ENCODE peak calls at places on chromosomes 2 and 18, in nine cellular contexts. N is upper lobe of right lung, E is astrocyte of the spinal cord, K is choroid plexus epithelial cell, I is adrenal gland, G is GM23248, X is fibroblast of pulmonary artery, H is lower lobe of right lung, R is heart right ventricle. C is an unnamed sample.

GRCh38 chr2:200039847-200040246 is 84.5 kb downstream of the MAIP1 start:
- DNase-seq in G (peak; percentile 87), N (no peak), X (peak; percentile 39), H (no peak), E (peak; percentile 80), R (no peak), K (peak; percentile 82), I (no peak), C (peak; percentile 87)

GRCh38 chr18:7663305-7664023 is 96.3 kb downstream of the PTPRM start:
- DNase-seq in X (no peak), H (no peak), E (no peak), G (no peak), I (no peak), K (no peak), R (no peak), N (no peak), C (no peak)

GRCh38 chr2:26988165-26988879 is 17.9 kb downstream of the MAPRE3 start:
- DNase-seq in X (peak; percentile 80), N (no peak), K (peak; percentile 78), H (no peak), G (peak; percentile 85), I (no peak), E (peak; percentile 59), R (no peak), C (peak; percentile 24)

GRCh38 chr2:207233731-207234130 is 68.0 kb upstream of the KLF7 start:
- DNase-seq in X (no peak), I (no peak), H (no peak), R (no peak), E (peak; percentile 43), K (peak; percentile 72), G (no peak), N (no peak), C (no peak)

GRCh38 chr2:37295469-37296073 is 29.1 kb downstream of the PRKD3 start:
- DNase-seq in E (no peak), G (no peak), X (no peak), I (no peak), R (no peak), N (no peak), K (no peak), H (no peak), C (no peak)

GRCh38 chr2:14634223-14634884 is 1.8 kb downstream of the LRATD1 start:
- DNase-seq in K (peak; percentile 60), G (peak; percentile 92), H (peak; percentile 90), I (peak; percentile 91), R (peak; percentile 71), N (peak; percentile 93), E (peak; percentile 80), X (peak; percentile 44), C (peak; percentile 48)

GRCh38 chr18:75214766-75215515 is 4.3 kb downstream of the TSHZ1 start:
- DNase-seq in G (no peak), X (no peak), N (no peak), H (no peak), E (peak; percentile 8), R (no peak), K (no peak), I (no peak), C (no peak)

GRCh38 chr2:105873721-105874120 is 129.0 kb downstream of the NCK2 start:
- DNase-seq in K (peak; percentile 87), N (no peak), H (no peak), I (no peak), X (peak; percentile 76), G (peak; percentile 73), R (no peak), E (peak; percentile 77), C (peak; percentile 36)

GRCh38 chr2:207122914-207123744 is 42.6 kb downstream of the KLF7 start:
- DNase-seq in K (no peak), G (no peak), N (no peak), E (no peak), I (no peak), R (no peak), H (no peak), X (no peak), C (no peak)

GRCh38 chr18:37314534-37314933 is 251.1 kb downstream of the CELF4 start:
- DNase-seq in E (no peak), R (no peak), I (no peak), H (no peak), K (no peak), X (no peak), N (no peak), G (no peak), C (no peak)

GRCh38 chr2:10876394-10876793 is 35.3 kb upstream of the KCNF1 start:
- DNase-seq in G (peak; percentile 50), I (no peak), H (no peak), X (no peak), R (no peak), K (no peak), N (no peak), E (no peak), C (no peak)

GRCh38 chr2:85734942-85735608 is 18.7 kb upstream of the ATOH8 start:
- DNase-seq in R (no peak), N (no peak), K (no peak), G (peak; percentile 84), H (no peak), X (peak; percentile 58), I (no peak), E (no peak), C (no peak)

GRCh38 chr2:235647836-235648235 is 154.0 kb downstream of the AGAP1 start:
- DNase-seq in K (no peak), X (no peak), H (no peak), E (no peak), N (no peak), G (no peak), R (no peak), I (no peak), C (no peak)

GRCh38 chr2:795245-796041 is 118.2 kb upstream of the TMEM18 start:
- DNase-seq in N (no peak), G (no peak), K (no peak), E (no peak), R (no peak), H (no peak), I (no peak), X (no peak), C (no peak)

GRCh38 chr2:121804997-121805766 is 49.7 kb downstream of the TSN start:
- DNase-seq in R (no peak), X (no peak), I (no peak), G (no peak), N (no peak), E (no peak), K (no peak), H (no peak), C (no peak)

GRCh38 chr2:23900927-23901322 is 26.0 kb downstream of the ATAD2B start:
- DNase-seq in X (peak; percentile 89), E (peak; percentile 84), R (peak; percentile 11), I (peak; percentile 60), H (no peak), N (no peak), K (peak; percentile 90), G (peak; percentile 91), C (peak; percentile 57)

GRCh38 chr18:79118797-79119196 is 49.6 kb downstream of the ATP9B start:
- DNase-seq in X (no peak), N (no peak), G (no peak), I (no peak), E (no peak), K (no peak), H (no peak), R (no peak), C (no peak)

GRCh38 chr2:180571559-180571958 is 408.8 kb upstream of the UBE2E3 start:
- DNase-seq in H (no peak), G (peak; percentile 62), N (no peak), I (no peak), R (no peak), E (peak; percentile 59), K (peak; percentile 76), X (peak; percentile 54), C (peak; percentile 9)

GRCh38 chr2:36456227-36456788 is 100.7 kb downstream of the CRIM1 start:
- DNase-seq in X (peak; percentile 94), G (peak; percentile 59), K (peak; percentile 85), H (peak; percentile 63), I (peak; percentile 55), N (peak; percentile 72), E (peak; percentile 70), R (peak; percentile 86), C (no peak)

GRCh38 chr2:25293958-25294513 is 47.7 kb downstream of the DNMT3A start:
- DNase-seq in R (no peak), I (no peak), H (no peak), N (no peak), E (no peak), X (no peak), K (no peak), G (no peak), C (no peak)
- H3K4me3 ChIP-seq in R (peak overlapping the region; percentile 42), I (no peak overlapping the region), H (no peak overlapping the region), N (no peak overlapping the region), E (no peak overlapping the region), X (no peak overlapping the region), K (no peak overlapping the region), G (no peak overlapping the region), C (no peak overlapping the region)

GRCh38 chr18:36006997-36007396 is 34.5 kb downstream of the RMP24 start:
- DNase-seq in X (no peak), G (no peak), E (no peak), R (no peak), H (no peak), N (no peak), K (no peak), I (no peak), C (no peak)
- H3K4me3 ChIP-seq in X (no peak overlapping the region), G (no peak overlapping the region), E (no peak overlapping the region), R (no peak overlapping the region), H (no peak overlapping the region), N (no peak overlapping the region), K (no peak overlapping the region), I (no peak overlapping the region), C (no peak overlapping the region)

GRCh38 chr18:12307251-12307736 is 747 bp upstream of the TUBB6 start:
- DNase-seq in X (peak; percentile 78), R (peak; percentile 64), K (peak; percentile 82), H (no peak), E (peak; percentile 78), I (peak; percentile 32), N (no peak), G (peak; percentile 89), C (peak; percentile 43)
- H3K4me3 ChIP-seq in X (peak overlapping the region; percentile 55), R (peak overlapping the region; percentile 94), K (peak overlapping the region; percentile 81), H (peak overlapping the region; percentile 71), E (peak overlapping the region; percentile 61), I (peak overlapping the region; percentile 80), N (peak overlapping the region; percentile 76), G (peak overlapping the region; percentile 86), C (peak overlapping the region; percentile 73)

GRCh38 chr18:23114911-23115310 is 20.4 kb upstream of the CABLES1 start:
- DNase-seq in I (no peak), G (peak; percentile 16), X (peak; percentile 64), E (peak; percentile 44), K (peak; percentile 79), H (no peak), R (no peak), N (peak; percentile 32), C (no peak)

GRCh38 chr18:23113576-23113975 is 21.7 kb upstream of the CABLES1 start:
- DNase-seq in G (no peak), N (peak; percentile 26), E (no peak), H (no peak), X (no peak), K (no peak), I (no peak), R (no peak), C (no peak)

GRCh38 chr18:23114171-23114881 is 21.0 kb upstream of the CABLES1 start:
- DNase-seq in K (no peak), I (no peak), E (peak; percentile 48), N (peak; percentile 67), X (peak; percentile 34), H (peak; percentile 57), R (no peak), G (peak; percentile 62), C (no peak)

GRCh38 chr18:23121133-23121532 is 14.2 kb upstream of the CABLES1 start:
- DNase-seq in X (no peak), K (no peak), I (no peak), H (no peak), G (no peak), E (no peak), N (no peak), R (no peak), C (no peak)

GRCh38 chr18:23115683-23116096 is 19.6 kb upstream of the CABLES1 start:
- DNase-seq in X (peak; percentile 94), N (no peak), R (no peak), I (no peak), E (peak; percentile 95), K (peak; percentile 95), G (peak; percentile 99), H (no peak), C (peak; percentile 86)
- H3K4me3 ChIP-seq in X (no peak overlapping the region), N (no peak overlapping the region), R (no peak overlapping the region), I (no peak overlapping the region), E (no peak overlapping the region), K (no peak overlapping the region), G (no peak overlapping the region), H (no peak overlapping the region), C (no peak overlapping the region)

C was measured in astrocyte of the cerebellum.